ENCODE peak calls at places on chromosomes 13 and 19, in ten cellular contexts. N is H7, V is ELR, C is neural progenitor cell, R is Calu3, W is EH, G is brain microvascular endothelial cell, S is NCI-H1092 treated with DMSO at 0.1 percent for 48 hours, L is omental fat pad, K is bronchial epithelial cell. D is an unnamed sample.

GRCh38 chr19:50334741-50335421 is 5.7 kb upstream of the KCNC3 start:
- DNase-seq in N (no peak), V (no peak), C (no peak), R (no peak), W (no peak), G (no peak), S (no peak), L (no peak), K (no peak), D (no peak)

GRCh38 chr13:98141509-98141908 is 1.4 kb upstream of the FARP1 start:
- DNase-seq in N (no peak), V (no peak), C (peak), R (no peak), W (no peak), G (no peak), S (no peak), L (no peak), K (no peak), D (no peak)

GRCh38 chr13:39110518-39111097 is 72.4 kb downstream of the NHLRC3 start:
- DNase-seq in N (no peak), V (no peak), C (no peak), R (no peak), W (no peak), G (no peak), S (no peak), L (no peak), K (no peak), D (no peak)

GRCh38 chr19:38666662-38667448 is 19.4 kb downstream of the ACTN4 start:
- DNase-seq in N (peak), V (peak), C (peak), R (peak), W (peak), G (peak), S (no peak), L (no peak), K (peak), D (peak)

GRCh38 chr19:38877781-38878574 is at the start of gene RINL:
- DNase-seq in N (peak), V (no peak), C (no peak), R (peak), W (no peak), G (no peak), S (peak), L (no peak), K (peak), D (peak)

GRCh38 chr13:108306768-108307332 is 37.3 kb downstream of the TNFSF13B start:
- DNase-seq in N (no peak), V (no peak), C (no peak), R (no peak), W (no peak), G (no peak), S (no peak), L (no peak), K (no peak), D (no peak)

GRCh38 chr13:56900549-56901279 is 240.0 kb upstream of the PRR20A start:
- DNase-seq in N (no peak), V (no peak), C (no peak), R (no peak), W (no peak), G (no peak), S (no peak), L (no peak), K (no peak), D (no peak)

GRCh38 chr19:15331419-15332310 is 674 bp downstream of the BRD4 start:
- DNase-seq in N (peak), V (peak), C (peak), R (peak), W (peak), G (no peak), S (no peak), L (peak), K (no peak), D (peak)

GRCh38 chr13:56975647-56976046 is 165.1 kb upstream of the PRR20A start:
- DNase-seq in N (no peak), V (no peak), C (no peak), R (no peak), W (no peak), G (no peak), S (no peak), L (no peak), K (no peak), D (no peak)

GRCh38 chr13:38538412-38538811 is 148.5 kb upstream of the FREM2 start:
- DNase-seq in N (peak), V (no peak), C (peak), R (no peak), W (no peak), G (no peak), S (peak), L (no peak), K (no peak), D (peak)

GRCh38 chr19:4075373-4075772 is 8.7 kb upstream of the ZBTB7A start:
- DNase-seq in N (no peak), V (no peak), C (no peak), R (no peak), W (peak), G (peak), S (no peak), L (no peak), K (no peak), D (no peak)

GRCh38 chr19:13430790-13431582 is 75.3 kb downstream of the CACNA1A start:
- DNase-seq in N (peak), V (peak), C (peak), R (peak), W (peak), G (peak), S (no peak), L (no peak), K (peak), D (peak)

GRCh38 chr13:95627590-95627989 is 16.9 kb downstream of the DZIP1 start:
- DNase-seq in N (no peak), V (peak), C (no peak), R (no peak), W (peak), G (no peak), S (no peak), L (no peak), K (peak), D (no peak)

GRCh38 chr13:74203576-74203975 is 69.4 kb upstream of the KLF12 start:
- DNase-seq in N (no peak), V (no peak), C (no peak), R (no peak), W (peak), G (no peak), S (no peak), L (no peak), K (no peak), D (no peak)

GRCh38 chr13:22432690-22433089 is 748.1 kb upstream of the SGCG start:
- DNase-seq in N (no peak), V (no peak), C (no peak), R (no peak), W (no peak), G (no peak), S (no peak), L (no peak), K (no peak), D (no peak)

GRCh38 chr19:12766051-12766521 is 9.3 kb downstream of the HOOK2 start:
- DNase-seq in N (peak), V (peak), C (peak), R (no peak), W (peak), G (peak), S (peak), L (no peak), K (no peak), D (peak)

GRCh38 chr19:35869327-35870123 is 1.2 kb downstream of the APLP1 start:
- DNase-seq in N (peak), V (peak), C (peak), R (peak), W (peak), G (peak), S (peak), L (peak), K (peak), D (peak)

GRCh38 chr19:14941189-14941588 is at the start of gene OR7C2:
- DNase-seq in N (no peak), V (no peak), C (no peak), R (no peak), W (no peak), G (no peak), S (no peak), L (no peak), K (no peak), D (no peak)

GRCh38 chr13:39998166-39998565 is 342.7 kb downstream of the COG6 start:
- DNase-seq in N (no peak), V (no peak), C (peak), R (no peak), W (no peak), G (no peak), S (no peak), L (no peak), K (no peak), D (no peak)

GRCh38 chr19:39296055-39296645 is at the start of gene IFNL1:
- DNase-seq in N (no peak), V (no peak), C (no peak), R (peak), W (no peak), G (no peak), S (no peak), L (no peak), K (no peak), D (no peak)

GRCh38 chr13:41403983-41404382 is 53.4 kb upstream of the RGCC start:
- DNase-seq in N (no peak), V (no peak), C (no peak), R (no peak), W (no peak), G (no peak), S (no peak), L (no peak), K (no peak), D (no peak)

GRCh38 chr19:17005000-17005399 is 21.6 kb downstream of the CPAMD8 start:
- DNase-seq in N (peak), V (no peak), C (no peak), R (no peak), W (no peak), G (no peak), S (no peak), L (no peak), K (no peak), D (no peak)

GRCh38 chr13:69035771-69036170 is 1071.9 kb upstream of the ATXN8OS start:
- DNase-seq in N (no peak), V (no peak), C (no peak), R (no peak), W (no peak), G (no peak), S (no peak), L (no peak), K (no peak), D (no peak)

GRCh38 chr13:29396446-29396845 is 199.0 kb downstream of the SLC7A1 start:
- DNase-seq in N (no peak), V (no peak), C (no peak), R (no peak), W (no peak), G (no peak), S (no peak), L (no peak), K (no peak), D (no peak)

GRCh38 chr13:35743165-35743564 is 266.7 kb upstream of the MAB21L1 start:
- DNase-seq in N (no peak), V (no peak), C (no peak), R (no peak), W (no peak), G (no peak), S (no peak), L (no peak), K (no peak), D (no peak)

GRCh38 chr13:71034018-71034417 is 833.0 kb downstream of the DACH1 start:
- DNase-seq in N (no peak), V (no peak), C (no peak), R (no peak), W (no peak), G (no peak), S (no peak), L (no peak), K (no peak), D (no peak)

GRCh38 chr13:99383946-99384345 is 76.7 kb upstream of the GPR183 start:
- DNase-seq in N (no peak), V (no peak), C (no peak), R (no peak), W (no peak), G (no peak), S (no peak), L (no peak), K (no peak), D (no peak)

GRCh38 chr13:51679616-51680015 is 95.4 kb downstream of the WDFY2 start:
- DNase-seq in N (no peak), V (no peak), C (no peak), R (no peak), W (peak), G (no peak), S (no peak), L (no peak), K (no peak), D (no peak)

GRCh38 chr13:26965976-26966375 is 205.4 kb upstream of the GPR12 start:
- DNase-seq in N (no peak), V (no peak), C (no peak), R (no peak), W (no peak), G (peak), S (peak), L (no peak), K (no peak), D (peak)

GRCh38 chr19:35223084-35223790 is 5.3 kb downstream of the FAM187B start:
- DNase-seq in N (no peak), V (no peak), C (no peak), R (no peak), W (no peak), G (no peak), S (no peak), L (no peak), K (no peak), D (no peak)

D was measured in NCI-H2029.